ENCODE peak calls at places on chromosome 9, in five cellular contexts. F, U, Q, G and Y are unnamed samples.

GRCh38 chr9:102185371-102185770 is 446.9 kb upstream of the GRIN3A start:
- DNase-seq in Q (no peak), U (peak; percentile 36), F (no peak), G (no peak), Y (no peak)

GRCh38 chr9:114824130-114824529 is 18.3 kb upstream of the TNFSF15 start:
- DNase-seq in F (peak; percentile 82), Q (no peak), G (no peak), U (no peak), Y (no peak)

GRCh38 chr9:93387791-93388190 is 63.7 kb upstream of the FAM120A start:
- DNase-seq in Q (no peak), G (no peak), U (no peak), F (no peak), Y (no peak)

GRCh38 chr9:76453785-76454184 is 5.2 kb upstream of the GCNT1 start:
- DNase-seq in U (no peak), G (no peak), F (peak; percentile 53), Q (no peak), Y (no peak)

GRCh38 chr9:112970939-112971338 is 41.1 kb downstream of the ZNF883 start:
- DNase-seq in Q (no peak), F (no peak), U (no peak), G (no peak), Y (no peak)

GRCh38 chr9:90942555-90942954 is 140.9 kb downstream of the SYK start:
- DNase-seq in F (peak; percentile 79), U (no peak), G (no peak), Q (no peak), Y (no peak)

GRCh38 chr9:4793412-4794005 is 765 bp downstream of the RCL1 start:
- DNase-seq in G (peak; percentile 21), F (no peak), Q (no peak), U (no peak), Y (no peak)

GRCh38 chr9:109107402-109108240 is 12.1 kb downstream of the TMEM245 start:
- DNase-seq in G (peak; percentile 43), F (peak; percentile 84), Q (no peak), U (no peak), Y (no peak)

GRCh38 chr9:126395439-126396212 is 69.0 kb downstream of the MVB12B start:
- DNase-seq in G (peak; percentile 71), U (no peak), Q (no peak), F (peak; percentile 74), Y (peak; percentile 12)

GRCh38 chr9:97503862-97504210 is 2.4 kb downstream of the TMOD1 start:
- DNase-seq in Q (no peak), F (no peak), G (no peak), U (no peak), Y (no peak)

GRCh38 chr9:97504381-97505216 is 3.1 kb downstream of the TMOD1 start:
- DNase-seq in F (peak; percentile 34), G (peak; percentile 82), Q (no peak), U (no peak), Y (no peak)

GRCh38 chr9:97502222-97502983 is 937 bp downstream of the TMOD1 start:
- DNase-seq in Q (no peak), G (peak; percentile 43), F (no peak), U (peak; percentile 57), Y (no peak)

GRCh38 chr9:97501972-97502221 is 431 bp downstream of the TMOD1 start:
- DNase-seq in F (no peak), G (no peak), U (no peak), Q (no peak), Y (no peak)

DNA sequence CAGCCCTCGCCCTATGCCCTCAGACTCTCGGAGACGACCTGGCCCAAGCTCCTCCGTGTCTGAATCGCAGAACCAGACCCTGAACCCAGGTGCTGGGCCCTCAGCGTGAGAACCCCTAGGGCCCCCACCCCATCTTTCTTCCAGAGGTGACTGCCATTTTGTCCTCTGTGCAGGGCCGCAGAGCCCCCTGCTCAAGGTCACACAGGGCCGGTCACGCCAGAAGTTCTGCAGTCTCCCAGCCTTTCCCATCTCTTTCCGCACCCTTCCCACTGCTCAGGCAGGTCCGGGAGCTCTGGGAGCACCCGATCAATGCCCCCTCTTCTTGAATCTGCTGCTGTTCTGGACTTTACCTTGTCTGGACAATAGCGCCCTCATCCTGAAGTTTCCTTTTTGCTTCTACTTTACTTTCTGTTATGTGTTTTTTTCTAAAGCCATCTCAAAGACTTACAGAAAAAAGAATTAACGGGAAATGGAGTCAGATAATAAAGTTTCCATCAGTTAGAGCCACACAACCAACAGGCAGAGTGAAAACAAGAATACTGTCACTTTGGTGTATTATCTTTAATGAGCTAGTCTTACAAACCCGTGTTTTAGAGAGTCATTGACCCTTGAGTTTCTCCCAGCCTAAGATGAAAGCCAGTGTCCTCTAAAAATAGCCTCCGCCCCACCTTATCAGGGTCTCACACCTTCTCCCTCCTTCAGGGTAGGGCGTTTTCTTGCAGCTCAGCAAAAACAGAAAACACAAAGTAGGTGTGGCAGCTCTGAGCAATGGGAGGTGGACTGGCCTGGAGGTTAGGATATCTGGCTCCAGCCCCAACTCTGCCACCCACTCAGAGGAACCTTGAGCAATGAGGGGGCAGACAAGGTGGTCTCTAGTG is 1.8 kb downstream of the TMOD1 start:
- DNase-seq in G (no peak), F (no peak), U (no peak), Q (no peak), Y (no peak)
- TF ChIP-seq CTCF in G (no peak), F (no peak), U (no peak), Q (no peak), Y (no peak)

DNA sequence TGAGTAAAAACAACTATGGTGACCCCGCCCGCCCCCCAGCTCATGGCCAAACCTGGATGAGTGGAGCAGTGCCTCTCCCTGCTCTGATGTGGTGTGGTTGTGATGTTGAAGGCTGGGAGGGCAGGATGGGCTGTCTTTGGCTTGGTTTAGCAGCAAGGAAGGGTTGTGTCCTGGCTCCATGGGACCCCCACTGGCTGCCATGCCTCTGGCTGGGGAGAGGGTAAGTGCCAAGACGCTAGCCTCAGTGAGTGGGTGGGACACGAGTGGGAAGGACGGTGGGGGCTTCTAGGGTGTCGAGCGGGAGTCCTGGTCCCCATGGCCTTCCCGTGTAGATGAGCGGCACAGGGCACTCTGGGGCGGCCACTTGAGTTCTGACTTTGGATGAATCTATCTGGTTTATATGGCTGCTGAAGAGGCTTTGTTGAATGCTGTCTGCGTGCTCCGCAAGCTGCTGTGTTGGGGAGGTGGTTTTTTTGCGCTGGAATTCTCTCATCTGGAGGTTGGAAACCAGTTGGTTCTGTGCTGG is 50.4 kb downstream of the DAB2IP start:
- DNase-seq in F (no peak), Q (no peak), G (no peak), U (no peak), Y (no peak)
- H3K4me3 ChIP-seq in F (no peak overlapping the region), Q (no peak overlapping the region), G (no peak overlapping the region), U (no peak overlapping the region), Y (no peak overlapping the region)

GRCh38 chr9:131386258-131386657 is 7.6 kb upstream of the PRRC2B start:
- DNase-seq in F (no peak), G (no peak), U (no peak), Q (no peak), Y (no peak)
- TF ChIP-seq CTCF in F (peak; percentile 15), G (no peak), U (no peak), Q (no peak), Y (peak; percentile 16)

GRCh38 chr9:96048954-96049831 is 173.7 kb downstream of the ERCC6L2 start:
- DNase-seq in F (no peak), Q (peak; percentile 45), G (no peak), U (peak; percentile 54), Y (no peak)

GRCh38 chr9:96051423-96051822 is 175.9 kb downstream of the ERCC6L2 start:
- DNase-seq in Q (no peak), G (no peak), F (no peak), U (no peak), Y (no peak)

GRCh38 chr9:96048116-96048953 is 172.8 kb downstream of the ERCC6L2 start:
- DNase-seq in G (no peak), U (no peak), Q (no peak), F (peak; percentile 14), Y (no peak)

GRCh38 chr9:96050876-96051185 is 175.3 kb downstream of the ERCC6L2 start:
- DNase-seq in G (no peak), U (no peak), Q (no peak), F (no peak), Y (no peak)

GRCh38 chr9:96050048-96050875 is 174.8 kb downstream of the ERCC6L2 start:
- DNase-seq in Q (no peak), G (no peak), U (no peak), F (no peak), Y (no peak)
- H3K4me3 ChIP-seq in Q (no peak overlapping the region), G (no peak overlapping the region), U (no peak overlapping the region), F (no peak overlapping the region), Y (no peak overlapping the region)

GRCh38 chr9:33942471-33943083 is 106.1 kb downstream of the UBAP2 start:
- DNase-seq in F (peak; percentile 75), U (no peak), G (no peak), Q (no peak), Y (peak; percentile 71)
- TF ChIP-seq CTCF in F (peak; percentile 68), U (no peak), G (no peak), Q (no peak), Y (peak; percentile 66)

GRCh38 chr9:15295761-15296405 is 11.1 kb downstream of the TTC39B start:
- DNase-seq in Q (no peak), G (peak; percentile 20), U (no peak), F (peak; percentile 88), Y (no peak)

GRCh38 chr9:15304620-15305019 is 2.4 kb downstream of the TTC39B start:
- DNase-seq in F (no peak), Q (no peak), G (no peak), U (no peak), Y (no peak)

GRCh38 chr9:15293727-15294405 is 13.2 kb downstream of the TTC39B start:
- DNase-seq in F (no peak), Q (no peak), U (no peak), G (peak; percentile 25), Y (no peak)

GRCh38 chr9:15298362-15298761 is 8.7 kb downstream of the TTC39B start:
- DNase-seq in U (no peak), G (no peak), F (no peak), Q (no peak), Y (no peak)

DNA sequence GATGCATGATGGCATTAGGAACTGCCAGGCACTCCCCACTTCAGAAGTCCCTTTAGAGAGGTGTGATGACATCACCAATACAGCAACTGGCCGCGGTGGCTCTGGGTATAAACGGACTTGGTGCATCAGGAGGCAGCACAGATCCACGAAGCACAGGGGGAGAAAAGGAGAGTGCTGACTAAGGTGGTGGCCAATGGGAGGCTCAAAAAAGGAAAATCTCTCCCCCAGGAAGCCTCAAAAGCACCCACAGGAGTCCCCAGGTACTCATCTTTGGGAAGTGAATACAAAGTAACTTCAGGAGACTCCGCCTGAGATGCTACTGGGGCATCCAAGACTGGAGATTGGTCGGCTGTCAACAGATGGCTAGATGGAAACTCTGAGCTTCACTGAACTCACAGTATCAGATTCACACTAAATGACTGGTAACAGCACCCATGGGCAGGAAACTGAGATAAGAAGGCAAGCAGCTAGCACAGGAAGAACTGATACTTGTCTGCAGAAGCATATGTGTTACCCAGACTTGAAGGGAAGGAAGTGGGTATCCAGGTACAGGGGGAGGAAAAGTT is 7.6 kb downstream of the TTC39B start:
- DNase-seq in G (no peak), F (no peak), U (no peak), Q (no peak), Y (no peak)
- H3K4me3 ChIP-seq in G (no peak overlapping the region), F (no peak overlapping the region), U (no peak overlapping the region), Q (no peak overlapping the region), Y (no peak overlapping the region)

GRCh38 chr9:134415026-134415425 is 88.8 kb downstream of the RXRA start:
- DNase-seq in G (no peak), U (no peak), Q (no peak), F (no peak), Y (no peak)
- TF ChIP-seq CTCF in G (no peak), U (no peak), Q (no peak), F (no peak), Y (no peak)